ENCODE peak calls at places on chromosomes 5 and 9, in ten cellular contexts. K is HS-5; C is erythroblast; Y is CD8-positive, alpha-beta T cell; A is EL; D is stimulated activated CD4-positive, alpha-beta T cell treated with anti-CD3 and anti-CD28 coated beads, Interleukin-12 subunit alpha, Interleukin-12 subunit beta, amount 100 ng/mL, for 48 hours; L is astrocyte of the spinal cord; O is T follicular helper cell; Q is posterior vena cava; F is HTR-8/SVneo. V is an unnamed sample.
A peak's percentile ranks its signal among the peaks of the same experiment; 100 is the strongest.

GRCh38 chr9:14212116-14212515 is 101.8 kb downstream of the NFIB start:
- DNase-seq in K (no peak), C (no peak), Y (no peak), A (peak; percentile 15), D (no peak), L (peak; percentile 68), O (no peak), Q (no peak), F (no peak), V (no peak)

GRCh38 chr5:76849767-76850291 is at the start of gene S100Z:
- DNase-seq in K (no peak), C (peak; percentile 58), Y (no peak), A (no peak), D (peak; percentile 33), L (no peak), O (peak; percentile 5), Q (no peak), F (no peak), V (peak; percentile 45)

GRCh38 chr5:137320056-137321045 is 178.8 kb downstream of the SPOCK1 start:
- DNase-seq in K (peak; percentile 50), C (peak; percentile 46), Y (no peak), A (peak; percentile 73), D (no peak), L (peak; percentile 77), O (peak; percentile 0), Q (no peak), F (peak; percentile 51), V (peak; percentile 43)

GRCh38 chr9:78676623-78677022 is 379.7 kb downstream of the PSAT1 start:
- DNase-seq in K (no peak), C (no peak), Y (no peak), A (peak; percentile 82), D (no peak), L (peak; percentile 66), O (no peak), Q (no peak), F (no peak), V (no peak)

GRCh38 chr9:272251-273213 is 57.9 kb downstream of the DOCK8 start:
- DNase-seq in K (no peak), C (peak; percentile 91), Y (peak; percentile 78), A (no peak), D (peak; percentile 53), L (no peak), O (peak; percentile 71), Q (no peak), F (no peak), V (no peak)

GRCh38 chr9:115046199-115046598 is 71.8 kb downstream of the TNC start:
- DNase-seq in K (no peak), C (no peak), Y (no peak), A (no peak), D (no peak), L (no peak), O (no peak), Q (no peak), F (no peak), V (no peak)

GRCh38 chr5:59992206-59992605 is 98.7 kb upstream of the PDE4D start:
- DNase-seq in K (no peak), C (no peak), Y (no peak), A (no peak), D (no peak), L (no peak), O (no peak), Q (no peak), F (no peak), V (no peak)

GRCh38 chr5:87367243-87367642 is 45.5 kb downstream of the CCNH start:
- DNase-seq in K (no peak), C (no peak), Y (no peak), A (no peak), D (no peak), L (no peak), O (no peak), Q (no peak), F (no peak), V (no peak)

GRCh38 chr5:149422429-149423286 is 43.6 kb upstream of the IL17B start:
- DNase-seq in K (no peak), C (no peak), Y (no peak), A (peak; percentile 73), D (no peak), L (peak; percentile 84), O (no peak), Q (no peak), F (peak; percentile 58), V (no peak)

GRCh38 chr9:124794902-124795491 is 18.1 kb downstream of the OLFML2A start:
- DNase-seq in K (no peak), C (no peak), Y (no peak), A (no peak), D (no peak), L (no peak), O (no peak), Q (no peak), F (no peak), V (no peak)

GRCh38 chr9:135101926-135102325 is 14.5 kb downstream of the OLFM1 start:
- DNase-seq in K (no peak), C (no peak), Y (no peak), A (no peak), D (no peak), L (no peak), O (no peak), Q (no peak), F (no peak), V (no peak)

GRCh38 chr5:41661221-41661620 is 150.8 kb upstream of the PLCXD3 start:
- DNase-seq in K (no peak), C (no peak), Y (no peak), A (no peak), D (no peak), L (no peak), O (no peak), Q (no peak), F (no peak), V (no peak)

GRCh38 chr9:124284940-124285441 is 27.2 kb downstream of the NEK6 start:
- DNase-seq in K (no peak), C (no peak), Y (no peak), A (no peak), D (no peak), L (peak; percentile 67), O (no peak), Q (no peak), F (no peak), V (no peak)

GRCh38 chr5:179827684-179828083 is 7.0 kb downstream of the SQSTM1 start:
- DNase-seq in K (no peak), C (no peak), Y (no peak), A (peak; percentile 76), D (peak; percentile 54), L (peak; percentile 62), O (no peak), Q (peak; percentile 85), F (no peak), V (no peak)

GRCh38 chr9:98860871-98861293 is 53.4 kb downstream of the GALNT12 start:
- DNase-seq in K (peak; percentile 94), C (peak; percentile 69), Y (no peak), A (peak; percentile 95), D (no peak), L (peak; percentile 83), O (no peak), Q (peak; percentile 88), F (peak; percentile 56), V (peak; percentile 87)

GRCh38 chr9:38087934-38088925 is 19.2 kb upstream of the SHB start:
- DNase-seq in K (no peak), C (peak; percentile 75), Y (peak; percentile 85), A (peak; percentile 54), D (peak; percentile 48), L (peak; percentile 37), O (peak; percentile 56), Q (peak; percentile 94), F (peak; percentile 51), V (peak; percentile 83)

GRCh38 chr5:90135979-90136378 is 273.6 kb downstream of the CETN3 start:
- DNase-seq in K (no peak), C (peak; percentile 7), Y (no peak), A (no peak), D (no peak), L (no peak), O (no peak), Q (no peak), F (no peak), V (no peak)

GRCh38 chr9:115328228-115328627 is 210.3 kb upstream of the TNC start:
- DNase-seq in K (no peak), C (no peak), Y (no peak), A (peak; percentile 61), D (no peak), L (peak; percentile 76), O (no peak), Q (peak; percentile 79), F (no peak), V (no peak)

GRCh38 chr9:29799227-29799626 is 2225.9 kb upstream of the C9orf72 start:
- DNase-seq in K (no peak), C (no peak), Y (no peak), A (no peak), D (no peak), L (no peak), O (no peak), Q (no peak), F (no peak), V (no peak)

GRCh38 chr9:2623046-2623865 is 1.7 kb downstream of the VLDLR start:
- DNase-seq in K (no peak), C (no peak), Y (no peak), A (peak; percentile 59), D (no peak), L (peak; percentile 43), O (no peak), Q (peak; percentile 86), F (no peak), V (peak; percentile 64)

GRCh38 chr5:60945760-60946253 is 802 bp downstream of the NDUFAF2 start:
- DNase-seq in K (peak; percentile 30), C (peak; percentile 67), Y (no peak), A (peak; percentile 62), D (peak; percentile 7), L (peak; percentile 59), O (peak; percentile 2), Q (no peak), F (peak; percentile 19), V (peak; percentile 47)

GRCh38 chr5:135834639-135835529 is at the start of gene SLC25A48:
- DNase-seq in K (no peak), C (no peak), Y (peak; percentile 42), A (peak; percentile 48), D (peak; percentile 19), L (no peak), O (no peak), Q (peak; percentile 83), F (peak; percentile 78), V (peak; percentile 46)

GRCh38 chr5:121949885-121950284 is 11.9 kb upstream of the SRFBP1 start:
- DNase-seq in K (no peak), C (peak; percentile 65), Y (no peak), A (peak; percentile 49), D (no peak), L (peak; percentile 60), O (no peak), Q (no peak), F (no peak), V (no peak)

V was measured in ureter.